ENCODE peak calls at places on chromosomes 3 and 15, in eight cellular contexts. Y is sigmoid colon, L is HepG2, E is suprapubic skin, O is ovary, V is stomach, H is tibial nerve, Z is A549. T is an unnamed sample. For H3K9me3, the result is how much of the 10 kb centered on the place peaks cover.

GRCh38 chr3:127172670-127173515 is 20.0 kb upstream of the PRR23E start:
- DNase-seq in E (no peak), O (no peak), Y (no peak), Z (no peak), H (no peak), V (no peak), L (no peak), T (no peak)

GRCh38 chr3:46100812-46101211 is 73.5 kb upstream of the XCR1 start:
- DNase-seq in Z (no peak), L (no peak), H (peak), Y (no peak), V (no peak), E (no peak), O (no peak), T (no peak)

GRCh38 chr3:124174463-124174862 is 182.5 kb upstream of the ROPN1 start:
- DNase-seq in H (no peak), Y (no peak), E (no peak), O (no peak), Z (no peak), V (no peak), L (no peak), T (no peak)

GRCh38 chr3:186097663-186098451 is 11.0 kb downstream of the ETV5 start:
- DNase-seq in L (peak), Z (peak), E (no peak), V (peak), Y (peak), H (peak), O (peak), T (peak)

GRCh38 chr3:134874737-134875413 is 79.8 kb downstream of the EPHB1 start:
- DNase-seq in H (no peak), O (no peak), L (peak), Y (no peak), V (no peak), Z (no peak), E (no peak), T (no peak)

GRCh38 chr3:99895106-99895705 is 77.5 kb downstream of the CMSS1 start:
- DNase-seq in Z (no peak), H (no peak), L (no peak), V (no peak), E (no peak), Y (no peak), O (no peak), T (no peak)

GRCh38 chr3:100001514-100002270 is 112.6 kb downstream of the FILIP1L start:
- DNase-seq in H (no peak), Z (no peak), E (no peak), V (no peak), L (no peak), O (no peak), Y (no peak), T (no peak)

GRCh38 chr3:13459605-13460340 is 20.3 kb upstream of the HDAC11 start:
- DNase-seq in V (no peak), Z (no peak), E (no peak), O (no peak), H (no peak), Y (no peak), L (no peak), T (no peak)

GRCh38 chr3:30924763-30925162 is 30.3 kb upstream of the GADL1 start:
- DNase-seq in H (no peak), E (no peak), L (no peak), Y (no peak), Z (no peak), V (no peak), O (no peak), T (no peak)

GRCh38 chr3:175346573-175347356 is 487.6 kb downstream of the NAALADL2 start:
- DNase-seq in V (peak), Z (no peak), H (peak), L (no peak), O (peak), Y (peak), E (peak), T (peak)

GRCh38 chr3:56005196-56005805 is 463.0 kb downstream of the ERC2 start:
- DNase-seq in E (no peak), V (no peak), Z (no peak), O (no peak), H (no peak), Y (no peak), L (no peak), T (no peak)

GRCh38 chr3:14429237-14429636 is 26.8 kb downstream of the SLC6A6 start:
- DNase-seq in Y (no peak), E (no peak), O (no peak), L (no peak), H (no peak), V (no peak), Z (no peak), T (no peak)

GRCh38 chr3:175564335-175564734 is 705.2 kb downstream of the NAALADL2 start:
- DNase-seq in Z (no peak), E (no peak), Y (no peak), O (no peak), V (no peak), L (no peak), H (no peak), T (no peak)

GRCh38 chr3:54122802-54123537 is 618 bp downstream of the CACNA2D3 start:
- DNase-seq in Y (no peak), O (peak), L (no peak), V (no peak), E (no peak), H (no peak), Z (no peak), T (no peak)

GRCh38 chr3:144516029-144516428 is 544.4 kb downstream of the DIPK2A start:
- DNase-seq in H (no peak), Y (no peak), L (no peak), O (no peak), E (no peak), V (no peak), Z (no peak), T (no peak)
- TF ChIP-seq POLR2A in H (no peak), Y (no peak), L (no peak), O (no peak), E (no peak), V (no peak), Z (no peak), T (no peak)

GRCh38 chr3:98032881-98033280 is 2.2 kb downstream of the GABRR3 start:
- DNase-seq in V (no peak), E (no peak), Z (no peak), Y (no peak), H (no peak), O (no peak), L (no peak), T (no peak)
- TF ChIP-seq EP300 in V (no peak), E (no peak), Z (no peak), Y (no peak), H (no peak), O (no peak), L (no peak), T (no peak)

DNA sequence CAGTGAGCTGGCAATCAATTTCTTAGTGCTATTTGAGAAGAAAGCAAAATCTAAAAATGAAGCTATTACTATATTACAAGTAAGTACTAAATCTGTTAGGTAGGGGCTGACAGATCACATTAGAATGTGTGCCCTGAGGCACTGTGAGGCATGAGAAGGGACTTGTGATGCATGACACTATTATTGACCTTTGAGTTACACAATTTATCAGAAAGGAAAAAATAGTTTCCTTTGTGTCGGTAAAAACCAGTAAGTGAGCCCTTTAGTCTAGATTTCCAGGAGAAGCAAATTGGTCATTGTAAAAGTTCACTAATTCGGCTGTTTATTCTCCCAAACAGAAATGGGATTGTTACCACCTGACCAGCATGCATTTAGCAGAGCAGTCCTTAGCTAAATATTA is 379.6 kb upstream of the CNTN6 start:
- DNase-seq in V (no peak), O (no peak), Y (no peak), L (no peak), Z (no peak), H (no peak), E (no peak), T (no peak)
- H3K9me3 ChIP-seq in V (under half), O (under half), Y (under half), L (half or more), Z (under half), H (under half), E (under half), T (under half)

DNA sequence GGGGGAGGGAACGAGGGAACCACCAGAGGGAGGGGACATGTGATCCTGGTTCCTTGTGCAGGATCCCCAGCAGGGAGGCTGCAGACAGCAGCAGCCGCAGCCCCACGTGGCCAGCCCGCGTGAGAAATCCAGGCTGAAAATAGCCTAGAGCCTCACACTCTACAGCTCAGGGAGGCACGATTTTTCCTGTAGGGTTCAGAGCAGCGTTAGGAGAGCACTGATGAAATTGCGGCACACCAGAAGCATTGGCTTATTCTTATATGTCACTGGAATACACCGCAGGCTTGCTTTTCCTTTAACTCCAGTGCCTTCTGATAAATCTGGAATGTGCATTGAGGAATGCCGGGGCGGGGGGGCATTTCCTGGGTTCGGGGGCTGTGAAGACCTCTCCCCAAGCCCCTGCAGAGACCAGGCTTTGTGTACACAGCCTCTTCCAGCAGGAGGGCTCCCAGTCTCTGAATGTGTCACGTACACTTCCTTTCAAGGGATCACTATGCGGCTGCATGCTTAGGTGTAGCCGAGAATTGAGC is 193.0 kb downstream of the ATP10A start:
- DNase-seq in Y (peak), O (peak), Z (peak), V (no peak), E (no peak), H (no peak), L (no peak), T (peak)
- TF ChIP-seq POLR2A in Y (no peak), O (no peak), Z (no peak), V (no peak), E (no peak), H (no peak), L (no peak), T (no peak)

GRCh38 chr3:177281292-177281942 is 84.1 kb upstream of the TBL1XR1 start:
- DNase-seq in H (no peak), L (no peak), O (no peak), V (no peak), E (no peak), Z (no peak), Y (no peak), T (no peak)
- TF ChIP-seq EP300 in H (no peak), L (no peak), O (no peak), V (no peak), E (no peak), Z (no peak), Y (no peak), T (no peak)